ENCODE peak calls at places on chromosomes 11 and 22, in seven cellular contexts. A is NCI-H1417; W is DMS153; L is SHP77 treated with DMSO at 0.1 percent for 48 hours; P is NCI-H1092 treated with DMSO at 0.1 percent for 48 hours; N is activated naive CD4-positive, alpha-beta T cell treated with anti-CD3 and anti-CD28 coated beads, Interleukin-2, amount 50 U/mL, for 16 hours; J is tibial nerve. D is an unnamed sample.

GRCh38 chr22:35567214-35567792 is 26.7 kb downstream of the RASD2 start:
- DNase-seq in A (no peak), W (no peak), L (no peak), P (no peak), N (no peak), J (no peak), D (no peak)

GRCh38 chr22:27796118-27796517 is 5.4 kb downstream of the MN1 start:
- DNase-seq in A (no peak), W (no peak), L (no peak), P (no peak), N (no peak), J (no peak), D (no peak)

GRCh38 chr22:23263651-23264555 is 83.6 kb downstream of the BCR start:
- DNase-seq in A (no peak), W (no peak), L (no peak), P (no peak), N (no peak), J (no peak), D (no peak)

GRCh38 chr11:112318193-112318592 is 57.5 kb upstream of the PLET1 start:
- DNase-seq in A (no peak), W (no peak), L (no peak), P (no peak), N (no peak), J (no peak), D (no peak)

GRCh38 chr22:26618487-26618886 is 660 bp upstream of the CRYBB1 start:
- DNase-seq in A (no peak), W (no peak), L (no peak), P (no peak), N (no peak), J (no peak), D (no peak)

GRCh38 chr11:123438191-123438627 is 8.1 kb downstream of the GRAMD1B start:
- DNase-seq in A (no peak), W (no peak), L (no peak), P (no peak), N (no peak), J (no peak), D (no peak)

GRCh38 chr11:74571062-74571399 is 21.4 kb upstream of the POLD3 start:
- DNase-seq in A (no peak), W (no peak), L (no peak), P (no peak), N (no peak), J (no peak), D (no peak)

GRCh38 chr11:30328676-30329075 is 5.8 kb downstream of the ARL14EP start:
- DNase-seq in A (no peak), W (no peak), L (no peak), P (no peak), N (no peak), J (no peak), D (no peak)

GRCh38 chr22:24482586-24482985 is 12.5 kb upstream of the UPB1 start:
- DNase-seq in A (no peak), W (peak), L (no peak), P (peak), N (no peak), J (no peak), D (peak)

GRCh38 chr11:106167085-106167484 is 89.6 kb downstream of the AASDHPPT start:
- DNase-seq in A (no peak), W (no peak), L (no peak), P (no peak), N (no peak), J (no peak), D (no peak)

GRCh38 chr11:10478066-10478465 is 23.0 kb downstream of the AMPD3 start:
- DNase-seq in A (no peak), W (no peak), L (no peak), P (no peak), N (no peak), J (no peak), D (no peak)

GRCh38 chr11:13291361-13291760 is 13.8 kb downstream of the BMAL1 start:
- DNase-seq in A (no peak), W (no peak), L (no peak), P (no peak), N (no peak), J (no peak), D (no peak)